ENCODE peak calls at places on chromosome 9, in nine cellular contexts. One of them, this sample, is unnamed.

GRCh38 chr9:113951032-113951372 is 74.9 kb downstream of the ZNF618 start:
- DNase-seq in foreskin keratinocyte: no peak
- DNase-seq in cardiac fibroblast: no peak
- DNase-seq in left cardiac atrium: no peak
- DNase-seq in kidney tubule cell: no peak
- DNase-seq in central memory CD4-positive, alpha-beta T cell: no peak
- DNase-seq in stimulated activated CD4-positive, alpha-beta T cell treated with anti-CD3 and anti-CD28 coated beads, Interleukin-15, amount 100 ng/mL, for 1 hour: no peak
- DNase-seq in anterior cingulate cortex: no peak
- DNase-seq in T-helper 1 cell: no peak
- DNase-seq in this sample: no peak

GRCh38 chr9:136013116-136013515 is 51.9 kb upstream of the UBAC1 start:
- DNase-seq in kidney tubule cell: no peak
- DNase-seq in stimulated activated CD4-positive, alpha-beta T cell treated with anti-CD3 and anti-CD28 coated beads, Interleukin-15, amount 100 ng/mL, for 1 hour: no peak
- DNase-seq in cardiac fibroblast: no peak
- DNase-seq in left cardiac atrium: peak; percentile 22
- DNase-seq in foreskin keratinocyte: no peak
- DNase-seq in T-helper 1 cell: no peak
- DNase-seq in anterior cingulate cortex: no peak
- DNase-seq in central memory CD4-positive, alpha-beta T cell: no peak
- DNase-seq in this sample: no peak

GRCh38 chr9:83477571-83477970 is 60.6 kb downstream of the FRMD3 start:
- DNase-seq in stimulated activated CD4-positive, alpha-beta T cell treated with anti-CD3 and anti-CD28 coated beads, Interleukin-15, amount 100 ng/mL, for 1 hour: no peak
- DNase-seq in foreskin keratinocyte: no peak
- DNase-seq in anterior cingulate cortex: no peak
- DNase-seq in T-helper 1 cell: no peak
- DNase-seq in cardiac fibroblast: peak; percentile 47
- DNase-seq in central memory CD4-positive, alpha-beta T cell: no peak
- DNase-seq in left cardiac atrium: no peak
- DNase-seq in kidney tubule cell: peak; percentile 92
- DNase-seq in this sample: peak; percentile 69

GRCh38 chr9:83059417-83059816 is 3.5 kb downstream of the RASEF start:
- DNase-seq in central memory CD4-positive, alpha-beta T cell: no peak
- DNase-seq in foreskin keratinocyte: no peak
- DNase-seq in kidney tubule cell: peak; percentile 30
- DNase-seq in left cardiac atrium: no peak
- DNase-seq in stimulated activated CD4-positive, alpha-beta T cell treated with anti-CD3 and anti-CD28 coated beads, Interleukin-15, amount 100 ng/mL, for 1 hour: no peak
- DNase-seq in anterior cingulate cortex: no peak
- DNase-seq in cardiac fibroblast: no peak
- DNase-seq in T-helper 1 cell: no peak
- DNase-seq in this sample: no peak

GRCh38 chr9:100375677-100376076 is 22.9 kb upstream of the TEX10 start:
- DNase-seq in stimulated activated CD4-positive, alpha-beta T cell treated with anti-CD3 and anti-CD28 coated beads, Interleukin-15, amount 100 ng/mL, for 1 hour: no peak
- DNase-seq in central memory CD4-positive, alpha-beta T cell: no peak
- DNase-seq in foreskin keratinocyte: no peak
- DNase-seq in kidney tubule cell: no peak
- DNase-seq in anterior cingulate cortex: no peak
- DNase-seq in T-helper 1 cell: no peak
- DNase-seq in cardiac fibroblast: no peak
- DNase-seq in left cardiac atrium: no peak
- DNase-seq in this sample: no peak

GRCh38 chr9:14748373-14748772 is 25.8 kb upstream of the CER1 start:
- DNase-seq in T-helper 1 cell: no peak
- DNase-seq in anterior cingulate cortex: no peak
- DNase-seq in kidney tubule cell: no peak
- DNase-seq in central memory CD4-positive, alpha-beta T cell: no peak
- DNase-seq in cardiac fibroblast: no peak
- DNase-seq in foreskin keratinocyte: no peak
- DNase-seq in stimulated activated CD4-positive, alpha-beta T cell treated with anti-CD3 and anti-CD28 coated beads, Interleukin-15, amount 100 ng/mL, for 1 hour: no peak
- DNase-seq in left cardiac atrium: no peak
- DNase-seq in this sample: no peak

GRCh38 chr9:121185774-121186403 is 15.8 kb downstream of the RAB14 start:
- DNase-seq in foreskin keratinocyte: no peak
- DNase-seq in left cardiac atrium: no peak
- DNase-seq in cardiac fibroblast: no peak
- DNase-seq in kidney tubule cell: no peak
- DNase-seq in stimulated activated CD4-positive, alpha-beta T cell treated with anti-CD3 and anti-CD28 coated beads, Interleukin-15, amount 100 ng/mL, for 1 hour: no peak
- DNase-seq in central memory CD4-positive, alpha-beta T cell: no peak
- DNase-seq in anterior cingulate cortex: no peak
- DNase-seq in T-helper 1 cell: no peak
- DNase-seq in this sample: no peak

GRCh38 chr9:24218656-24219055 is 327.0 kb downstream of the IZUMO3 start:
- DNase-seq in T-helper 1 cell: no peak
- DNase-seq in anterior cingulate cortex: no peak
- DNase-seq in stimulated activated CD4-positive, alpha-beta T cell treated with anti-CD3 and anti-CD28 coated beads, Interleukin-15, amount 100 ng/mL, for 1 hour: no peak
- DNase-seq in cardiac fibroblast: no peak
- DNase-seq in kidney tubule cell: no peak
- DNase-seq in central memory CD4-positive, alpha-beta T cell: no peak
- DNase-seq in foreskin keratinocyte: peak; percentile 5
- DNase-seq in left cardiac atrium: no peak
- DNase-seq in this sample: no peak

GRCh38 chr9:33167949-33168535 is 906 bp upstream of the B4GALT1 start:
- DNase-seq in left cardiac atrium: no peak
- DNase-seq in stimulated activated CD4-positive, alpha-beta T cell treated with anti-CD3 and anti-CD28 coated beads, Interleukin-15, amount 100 ng/mL, for 1 hour: no peak
- DNase-seq in kidney tubule cell: no peak
- DNase-seq in foreskin keratinocyte: no peak
- DNase-seq in cardiac fibroblast: no peak
- DNase-seq in T-helper 1 cell: no peak
- DNase-seq in central memory CD4-positive, alpha-beta T cell: no peak
- DNase-seq in anterior cingulate cortex: no peak
- DNase-seq in this sample: no peak

GRCh38 chr9:108150736-108151135 is 661.2 kb upstream of the KLF4 start:
- DNase-seq in cardiac fibroblast: peak; percentile 78
- DNase-seq in left cardiac atrium: peak; percentile 65
- DNase-seq in stimulated activated CD4-positive, alpha-beta T cell treated with anti-CD3 and anti-CD28 coated beads, Interleukin-15, amount 100 ng/mL, for 1 hour: no peak
- DNase-seq in kidney tubule cell: no peak
- DNase-seq in T-helper 1 cell: no peak
- DNase-seq in foreskin keratinocyte: no peak
- DNase-seq in central memory CD4-positive, alpha-beta T cell: no peak
- DNase-seq in anterior cingulate cortex: no peak
- DNase-seq in this sample: peak; percentile 87

GRCh38 chr9:4143951-4144717 is 155.7 kb downstream of the GLIS3 start:
- DNase-seq in kidney tubule cell: peak; percentile 76
- DNase-seq in cardiac fibroblast: peak; percentile 79
- DNase-seq in anterior cingulate cortex: no peak
- DNase-seq in central memory CD4-positive, alpha-beta T cell: no peak
- DNase-seq in foreskin keratinocyte: peak; percentile 52
- DNase-seq in T-helper 1 cell: no peak
- DNase-seq in stimulated activated CD4-positive, alpha-beta T cell treated with anti-CD3 and anti-CD28 coated beads, Interleukin-15, amount 100 ng/mL, for 1 hour: no peak
- DNase-seq in left cardiac atrium: no peak
- DNase-seq in this sample: peak; percentile 63

GRCh38 chr9:104429147-104429546 is 74.9 kb upstream of the OR13F1 start:
- DNase-seq in central memory CD4-positive, alpha-beta T cell: no peak
- DNase-seq in T-helper 1 cell: no peak
- DNase-seq in kidney tubule cell: no peak
- DNase-seq in anterior cingulate cortex: no peak
- DNase-seq in foreskin keratinocyte: no peak
- DNase-seq in stimulated activated CD4-positive, alpha-beta T cell treated with anti-CD3 and anti-CD28 coated beads, Interleukin-15, amount 100 ng/mL, for 1 hour: no peak
- DNase-seq in left cardiac atrium: no peak
- DNase-seq in cardiac fibroblast: no peak
- DNase-seq in this sample: no peak

GRCh38 chr9:128916204-128916603 is 4.6 kb upstream of the PHYHD1 start:
- DNase-seq in kidney tubule cell: no peak
- DNase-seq in anterior cingulate cortex: no peak
- DNase-seq in left cardiac atrium: peak; percentile 54
- DNase-seq in foreskin keratinocyte: no peak
- DNase-seq in central memory CD4-positive, alpha-beta T cell: no peak
- DNase-seq in T-helper 1 cell: no peak
- DNase-seq in stimulated activated CD4-positive, alpha-beta T cell treated with anti-CD3 and anti-CD28 coated beads, Interleukin-15, amount 100 ng/mL, for 1 hour: no peak
- DNase-seq in cardiac fibroblast: peak; percentile 52
- DNase-seq in this sample: peak; percentile 60

GRCh38 chr9:135269912-135270630 is 182.6 kb downstream of the OLFM1 start:
- DNase-seq in anterior cingulate cortex: no peak
- DNase-seq in foreskin keratinocyte: no peak
- DNase-seq in left cardiac atrium: no peak
- DNase-seq in cardiac fibroblast: no peak
- DNase-seq in central memory CD4-positive, alpha-beta T cell: no peak
- DNase-seq in T-helper 1 cell: no peak
- DNase-seq in stimulated activated CD4-positive, alpha-beta T cell treated with anti-CD3 and anti-CD28 coated beads, Interleukin-15, amount 100 ng/mL, for 1 hour: no peak
- DNase-seq in kidney tubule cell: no peak
- DNase-seq in this sample: no peak

GRCh38 chr9:93072383-93072795 is 13.9 kb downstream of the SUSD3 start:
- DNase-seq in left cardiac atrium: no peak
- DNase-seq in stimulated activated CD4-positive, alpha-beta T cell treated with anti-CD3 and anti-CD28 coated beads, Interleukin-15, amount 100 ng/mL, for 1 hour: no peak
- DNase-seq in cardiac fibroblast: no peak
- DNase-seq in kidney tubule cell: no peak
- DNase-seq in foreskin keratinocyte: no peak
- DNase-seq in central memory CD4-positive, alpha-beta T cell: no peak
- DNase-seq in T-helper 1 cell: no peak
- DNase-seq in anterior cingulate cortex: no peak
- DNase-seq in this sample: peak; percentile 52

GRCh38 chr9:98861881-98862501 is 54.5 kb downstream of the GALNT12 start:
- DNase-seq in kidney tubule cell: peak; percentile 33
- DNase-seq in anterior cingulate cortex: no peak
- DNase-seq in cardiac fibroblast: peak; percentile 98
- DNase-seq in T-helper 1 cell: no peak
- DNase-seq in central memory CD4-positive, alpha-beta T cell: no peak
- DNase-seq in stimulated activated CD4-positive, alpha-beta T cell treated with anti-CD3 and anti-CD28 coated beads, Interleukin-15, amount 100 ng/mL, for 1 hour: no peak
- DNase-seq in foreskin keratinocyte: no peak
- DNase-seq in left cardiac atrium: peak; percentile 43
- DNase-seq in this sample: peak; percentile 99

GRCh38 chr9:72978724-72979123 is 25.9 kb upstream of the ALDH1A1 start:
- DNase-seq in left cardiac atrium: no peak
- DNase-seq in kidney tubule cell: peak; percentile 37
- DNase-seq in T-helper 1 cell: no peak
- DNase-seq in stimulated activated CD4-positive, alpha-beta T cell treated with anti-CD3 and anti-CD28 coated beads, Interleukin-15, amount 100 ng/mL, for 1 hour: no peak
- DNase-seq in anterior cingulate cortex: no peak
- DNase-seq in cardiac fibroblast: peak; percentile 36
- DNase-seq in foreskin keratinocyte: no peak
- DNase-seq in central memory CD4-positive, alpha-beta T cell: no peak
- DNase-seq in this sample: peak; percentile 82

GRCh38 chr9:23342296-23342695 is 483.7 kb downstream of the ELAVL2 start:
- DNase-seq in kidney tubule cell: no peak
- DNase-seq in cardiac fibroblast: peak; percentile 12
- DNase-seq in stimulated activated CD4-positive, alpha-beta T cell treated with anti-CD3 and anti-CD28 coated beads, Interleukin-15, amount 100 ng/mL, for 1 hour: no peak
- DNase-seq in anterior cingulate cortex: no peak
- DNase-seq in foreskin keratinocyte: no peak
- DNase-seq in left cardiac atrium: no peak
- DNase-seq in central memory CD4-positive, alpha-beta T cell: no peak
- DNase-seq in T-helper 1 cell: no peak
- DNase-seq in this sample: no peak

GRCh38 chr9:93699650-93700049 is 123.3 kb downstream of the PHF2 start:
- DNase-seq in T-helper 1 cell: no peak
- DNase-seq in foreskin keratinocyte: no peak
- DNase-seq in central memory CD4-positive, alpha-beta T cell: no peak
- DNase-seq in kidney tubule cell: no peak
- DNase-seq in anterior cingulate cortex: no peak
- DNase-seq in stimulated activated CD4-positive, alpha-beta T cell treated with anti-CD3 and anti-CD28 coated beads, Interleukin-15, amount 100 ng/mL, for 1 hour: no peak
- DNase-seq in cardiac fibroblast: no peak
- DNase-seq in left cardiac atrium: no peak
- DNase-seq in this sample: no peak

GRCh38 chr9:86413966-86414880 is 60.0 kb upstream of the TUT7 start:
- DNase-seq in foreskin keratinocyte: no peak
- DNase-seq in anterior cingulate cortex: no peak
- DNase-seq in left cardiac atrium: no peak
- DNase-seq in central memory CD4-positive, alpha-beta T cell: peak; percentile 10
- DNase-seq in T-helper 1 cell: peak; percentile 3
- DNase-seq in stimulated activated CD4-positive, alpha-beta T cell treated with anti-CD3 and anti-CD28 coated beads, Interleukin-15, amount 100 ng/mL, for 1 hour: no peak
- DNase-seq in kidney tubule cell: peak; percentile 49
- DNase-seq in cardiac fibroblast: peak; percentile 69
- DNase-seq in this sample: peak; percentile 46

GRCh38 chr9:16434522-16434921 is 435.9 kb downstream of the BNC2 start:
- DNase-seq in kidney tubule cell: no peak
- DNase-seq in anterior cingulate cortex: no peak
- DNase-seq in stimulated activated CD4-positive, alpha-beta T cell treated with anti-CD3 and anti-CD28 coated beads, Interleukin-15, amount 100 ng/mL, for 1 hour: no peak
- DNase-seq in T-helper 1 cell: no peak
- DNase-seq in cardiac fibroblast: peak; percentile 60
- DNase-seq in foreskin keratinocyte: no peak
- DNase-seq in central memory CD4-positive, alpha-beta T cell: no peak
- DNase-seq in left cardiac atrium: no peak
- DNase-seq in this sample: peak; percentile 79

GRCh38 chr9:72364679-72365524 is at the start of gene ZFAND5:
- DNase-seq in anterior cingulate cortex: peak; percentile 93
- DNase-seq in T-helper 1 cell: peak; percentile 94
- DNase-seq in stimulated activated CD4-positive, alpha-beta T cell treated with anti-CD3 and anti-CD28 coated beads, Interleukin-15, amount 100 ng/mL, for 1 hour: peak; percentile 90
- DNase-seq in foreskin keratinocyte: peak; percentile 88
- DNase-seq in central memory CD4-positive, alpha-beta T cell: peak; percentile 91
- DNase-seq in kidney tubule cell: peak; percentile 99
- DNase-seq in cardiac fibroblast: peak; percentile 99
- DNase-seq in left cardiac atrium: peak; percentile 100
- DNase-seq in this sample: peak; percentile 99

GRCh38 chr9:126419475-126419874 is 92.8 kb downstream of the MVB12B start:
- DNase-seq in anterior cingulate cortex: no peak
- DNase-seq in left cardiac atrium: no peak
- DNase-seq in central memory CD4-positive, alpha-beta T cell: no peak
- DNase-seq in kidney tubule cell: peak; percentile 57
- DNase-seq in cardiac fibroblast: no peak
- DNase-seq in foreskin keratinocyte: no peak
- DNase-seq in stimulated activated CD4-positive, alpha-beta T cell treated with anti-CD3 and anti-CD28 coated beads, Interleukin-15, amount 100 ng/mL, for 1 hour: no peak
- DNase-seq in T-helper 1 cell: no peak
- DNase-seq in this sample: no peak

GRCh38 chr9:93304574-93305496 is 120.9 kb downstream of the WNK2 start:
- DNase-seq in cardiac fibroblast: peak; percentile 57
- DNase-seq in left cardiac atrium: peak; percentile 56
- DNase-seq in central memory CD4-positive, alpha-beta T cell: no peak
- DNase-seq in kidney tubule cell: peak; percentile 48
- DNase-seq in T-helper 1 cell: no peak
- DNase-seq in anterior cingulate cortex: peak; percentile 49
- DNase-seq in stimulated activated CD4-positive, alpha-beta T cell treated with anti-CD3 and anti-CD28 coated beads, Interleukin-15, amount 100 ng/mL, for 1 hour: no peak
- DNase-seq in foreskin keratinocyte: no peak
- DNase-seq in this sample: peak; percentile 52

GRCh38 chr9:134571946-134572914 is 69.4 kb upstream of the COL5A1 start:
- DNase-seq in kidney tubule cell: no peak
- DNase-seq in foreskin keratinocyte: no peak
- DNase-seq in T-helper 1 cell: no peak
- DNase-seq in stimulated activated CD4-positive, alpha-beta T cell treated with anti-CD3 and anti-CD28 coated beads, Interleukin-15, amount 100 ng/mL, for 1 hour: no peak
- DNase-seq in anterior cingulate cortex: no peak
- DNase-seq in central memory CD4-positive, alpha-beta T cell: no peak
- DNase-seq in left cardiac atrium: no peak
- DNase-seq in cardiac fibroblast: no peak
- DNase-seq in this sample: peak; percentile 21

GRCh38 chr9:30967484-30967883 is 1417.0 kb upstream of the ACO1 start:
- DNase-seq in left cardiac atrium: no peak
- DNase-seq in cardiac fibroblast: no peak
- DNase-seq in T-helper 1 cell: no peak
- DNase-seq in stimulated activated CD4-positive, alpha-beta T cell treated with anti-CD3 and anti-CD28 coated beads, Interleukin-15, amount 100 ng/mL, for 1 hour: no peak
- DNase-seq in central memory CD4-positive, alpha-beta T cell: no peak
- DNase-seq in kidney tubule cell: peak; percentile 61
- DNase-seq in anterior cingulate cortex: no peak
- DNase-seq in foreskin keratinocyte: no peak
- DNase-seq in this sample: no peak

GRCh38 chr9:125761685-125762084 is 14.5 kb downstream of the PBX3 start:
- DNase-seq in stimulated activated CD4-positive, alpha-beta T cell treated with anti-CD3 and anti-CD28 coated beads, Interleukin-15, amount 100 ng/mL, for 1 hour: no peak
- DNase-seq in T-helper 1 cell: no peak
- DNase-seq in foreskin keratinocyte: no peak
- DNase-seq in left cardiac atrium: no peak
- DNase-seq in central memory CD4-positive, alpha-beta T cell: no peak
- DNase-seq in kidney tubule cell: no peak
- DNase-seq in anterior cingulate cortex: no peak
- DNase-seq in cardiac fibroblast: no peak
- DNase-seq in this sample: no peak

GRCh38 chr9:135243201-135244190 is 156.0 kb downstream of the OLFM1 start:
- DNase-seq in left cardiac atrium: no peak
- DNase-seq in foreskin keratinocyte: no peak
- DNase-seq in stimulated activated CD4-positive, alpha-beta T cell treated with anti-CD3 and anti-CD28 coated beads, Interleukin-15, amount 100 ng/mL, for 1 hour: no peak
- DNase-seq in central memory CD4-positive, alpha-beta T cell: no peak
- DNase-seq in cardiac fibroblast: no peak
- DNase-seq in T-helper 1 cell: no peak
- DNase-seq in kidney tubule cell: no peak
- DNase-seq in anterior cingulate cortex: no peak
- DNase-seq in this sample: no peak

GRCh38 chr9:129309041-129309430 is 131.0 kb upstream of the IER5L start:
- DNase-seq in left cardiac atrium: no peak
- DNase-seq in T-helper 1 cell: no peak
- DNase-seq in cardiac fibroblast: no peak
- DNase-seq in central memory CD4-positive, alpha-beta T cell: no peak
- DNase-seq in anterior cingulate cortex: no peak
- DNase-seq in kidney tubule cell: no peak
- DNase-seq in foreskin keratinocyte: no peak
- DNase-seq in stimulated activated CD4-positive, alpha-beta T cell treated with anti-CD3 and anti-CD28 coated beads, Interleukin-15, amount 100 ng/mL, for 1 hour: no peak
- DNase-seq in this sample: no peak

GRCh38 chr9:122463828-122464632 is 13.7 kb downstream of the OR1J1 start:
- DNase-seq in left cardiac atrium: no peak
- DNase-seq in central memory CD4-positive, alpha-beta T cell: no peak
- DNase-seq in cardiac fibroblast: peak; percentile 19
- DNase-seq in stimulated activated CD4-positive, alpha-beta T cell treated with anti-CD3 and anti-CD28 coated beads, Interleukin-15, amount 100 ng/mL, for 1 hour: peak; percentile 0
- DNase-seq in anterior cingulate cortex: no peak
- DNase-seq in kidney tubule cell: peak; percentile 6
- DNase-seq in foreskin keratinocyte: no peak
- DNase-seq in T-helper 1 cell: peak; percentile 21
- DNase-seq in this sample: peak; percentile 33

GRCh38 chr9:37034320-37034937 is 361 bp upstream of the PAX5 start:
- DNase-seq in T-helper 1 cell: peak; percentile 30
- DNase-seq in central memory CD4-positive, alpha-beta T cell: no peak
- DNase-seq in stimulated activated CD4-positive, alpha-beta T cell treated with anti-CD3 and anti-CD28 coated beads, Interleukin-15, amount 100 ng/mL, for 1 hour: no peak
- DNase-seq in kidney tubule cell: no peak
- DNase-seq in foreskin keratinocyte: no peak
- DNase-seq in anterior cingulate cortex: no peak
- DNase-seq in cardiac fibroblast: no peak
- DNase-seq in left cardiac atrium: no peak
- DNase-seq in this sample: peak; percentile 10

This sample was measured in EH.